ENCODE peak calls at places on chromosomes 3 and 15, in nine cellular contexts. One of them, this sample, is unnamed.

GRCh38 chr15:43828061-43828657 is 1.4 kb downstream of the WDR76 start:
- DNase-seq in EL: peak
- DNase-seq in SW 1271: no peak
- DNase-seq in aorta: no peak
- DNase-seq in C1 segment of cervical spinal cord: no peak
- DNase-seq in lung: no peak
- DNase-seq in nephron progenitor cell: no peak
- DNase-seq in activated T-helper 1 cell treated with anti-CD3 and anti-CD28 coated beads, Interleukin-2, amount 50 U/mL, for 16 hours: no peak
- DNase-seq in GM06990: peak
- DNase-seq in this sample: no peak

GRCh38 chr15:43517354-43518072 is at the start of gene MAP1A:
- DNase-seq in EL: peak
- DNase-seq in SW 1271: no peak
- DNase-seq in aorta: peak
- DNase-seq in C1 segment of cervical spinal cord: peak
- DNase-seq in lung: no peak
- DNase-seq in nephron progenitor cell: peak
- DNase-seq in activated T-helper 1 cell treated with anti-CD3 and anti-CD28 coated beads, Interleukin-2, amount 50 U/mL, for 16 hours: no peak
- DNase-seq in GM06990: no peak
- DNase-seq in this sample: no peak

GRCh38 chr3:42764115-42764514 is 8.9 kb downstream of the CCDC13 start:
- DNase-seq in EL: no peak
- DNase-seq in SW 1271: no peak
- DNase-seq in aorta: no peak
- DNase-seq in C1 segment of cervical spinal cord: no peak
- DNase-seq in lung: peak
- DNase-seq in nephron progenitor cell: no peak
- DNase-seq in activated T-helper 1 cell treated with anti-CD3 and anti-CD28 coated beads, Interleukin-2, amount 50 U/mL, for 16 hours: no peak
- DNase-seq in GM06990: no peak
- DNase-seq in this sample: no peak

GRCh38 chr15:65400760-65401606 is 21.8 kb downstream of the IGDCC4 start:
- DNase-seq in EL: peak
- DNase-seq in SW 1271: no peak
- DNase-seq in aorta: peak
- DNase-seq in C1 segment of cervical spinal cord: no peak
- DNase-seq in lung: no peak
- DNase-seq in nephron progenitor cell: peak
- DNase-seq in activated T-helper 1 cell treated with anti-CD3 and anti-CD28 coated beads, Interleukin-2, amount 50 U/mL, for 16 hours: peak
- DNase-seq in GM06990: no peak
- DNase-seq in this sample: no peak

GRCh38 chr15:59028387-59028955 is 41.0 kb downstream of the RNF111 start:
- DNase-seq in EL: no peak
- DNase-seq in SW 1271: no peak
- DNase-seq in aorta: no peak
- DNase-seq in C1 segment of cervical spinal cord: no peak
- DNase-seq in lung: no peak
- DNase-seq in nephron progenitor cell: no peak
- DNase-seq in activated T-helper 1 cell treated with anti-CD3 and anti-CD28 coated beads, Interleukin-2, amount 50 U/mL, for 16 hours: no peak
- DNase-seq in GM06990: no peak
- DNase-seq in this sample: no peak

GRCh38 chr3:160370987-160371857 is 27.8 kb downstream of the IFT80 start:
- DNase-seq in EL: no peak
- DNase-seq in SW 1271: no peak
- DNase-seq in aorta: no peak
- DNase-seq in C1 segment of cervical spinal cord: no peak
- DNase-seq in lung: peak
- DNase-seq in nephron progenitor cell: no peak
- DNase-seq in activated T-helper 1 cell treated with anti-CD3 and anti-CD28 coated beads, Interleukin-2, amount 50 U/mL, for 16 hours: no peak
- DNase-seq in GM06990: no peak
- DNase-seq in this sample: no peak

GRCh38 chr3:45992820-45993219 is 2.8 kb downstream of the FYCO1 start:
- DNase-seq in EL: peak
- DNase-seq in SW 1271: no peak
- DNase-seq in aorta: no peak
- DNase-seq in C1 segment of cervical spinal cord: no peak
- DNase-seq in lung: no peak
- DNase-seq in nephron progenitor cell: no peak
- DNase-seq in activated T-helper 1 cell treated with anti-CD3 and anti-CD28 coated beads, Interleukin-2, amount 50 U/mL, for 16 hours: no peak
- DNase-seq in GM06990: no peak
- DNase-seq in this sample: no peak

GRCh38 chr3:12476238-12476897 is 7.9 kb upstream of the TSEN2 start:
- DNase-seq in EL: peak
- DNase-seq in SW 1271: no peak
- DNase-seq in aorta: no peak
- DNase-seq in C1 segment of cervical spinal cord: no peak
- DNase-seq in lung: no peak
- DNase-seq in nephron progenitor cell: no peak
- DNase-seq in activated T-helper 1 cell treated with anti-CD3 and anti-CD28 coated beads, Interleukin-2, amount 50 U/mL, for 16 hours: no peak
- DNase-seq in GM06990: no peak
- DNase-seq in this sample: no peak

GRCh38 chr15:65819563-65819960 is 27.5 kb upstream of the DENND4A start:
- DNase-seq in EL: peak
- DNase-seq in SW 1271: no peak
- DNase-seq in aorta: no peak
- DNase-seq in C1 segment of cervical spinal cord: no peak
- DNase-seq in lung: no peak
- DNase-seq in nephron progenitor cell: no peak
- DNase-seq in activated T-helper 1 cell treated with anti-CD3 and anti-CD28 coated beads, Interleukin-2, amount 50 U/mL, for 16 hours: no peak
- DNase-seq in GM06990: no peak
- DNase-seq in this sample: no peak

GRCh38 chr15:68298882-68299381 is 21.4 kb downstream of the FEM1B start:
- DNase-seq in EL: peak
- DNase-seq in SW 1271: no peak
- DNase-seq in aorta: no peak
- DNase-seq in C1 segment of cervical spinal cord: no peak
- DNase-seq in lung: peak
- DNase-seq in nephron progenitor cell: no peak
- DNase-seq in activated T-helper 1 cell treated with anti-CD3 and anti-CD28 coated beads, Interleukin-2, amount 50 U/mL, for 16 hours: no peak
- DNase-seq in GM06990: peak
- DNase-seq in this sample: no peak

GRCh38 chr3:71893702-71894479 is 108.9 kb upstream of the PROK2 start:
- DNase-seq in EL: no peak
- DNase-seq in SW 1271: no peak
- DNase-seq in aorta: no peak
- DNase-seq in C1 segment of cervical spinal cord: no peak
- DNase-seq in lung: no peak
- DNase-seq in nephron progenitor cell: no peak
- DNase-seq in activated T-helper 1 cell treated with anti-CD3 and anti-CD28 coated beads, Interleukin-2, amount 50 U/mL, for 16 hours: no peak
- DNase-seq in GM06990: no peak
- DNase-seq in this sample: no peak

GRCh38 chr3:184429786-184430185 is 49.9 kb downstream of the CHRD start:
- DNase-seq in EL: no peak
- DNase-seq in SW 1271: no peak
- DNase-seq in aorta: no peak
- DNase-seq in C1 segment of cervical spinal cord: no peak
- DNase-seq in lung: no peak
- DNase-seq in nephron progenitor cell: no peak
- DNase-seq in activated T-helper 1 cell treated with anti-CD3 and anti-CD28 coated beads, Interleukin-2, amount 50 U/mL, for 16 hours: no peak
- DNase-seq in GM06990: no peak
- DNase-seq in this sample: no peak

GRCh38 chr3:12662593-12663310 is 1.2 kb downstream of the RAF1 start:
- DNase-seq in EL: peak
- DNase-seq in SW 1271: no peak
- DNase-seq in aorta: no peak
- DNase-seq in C1 segment of cervical spinal cord: peak
- DNase-seq in lung: no peak
- DNase-seq in nephron progenitor cell: peak
- DNase-seq in activated T-helper 1 cell treated with anti-CD3 and anti-CD28 coated beads, Interleukin-2, amount 50 U/mL, for 16 hours: peak
- DNase-seq in GM06990: no peak
- DNase-seq in this sample: no peak

GRCh38 chr3:56900801-56901200 is 99.1 kb upstream of the ARHGEF3 start:
- DNase-seq in EL: no peak
- DNase-seq in SW 1271: no peak
- DNase-seq in aorta: no peak
- DNase-seq in C1 segment of cervical spinal cord: no peak
- DNase-seq in lung: no peak
- DNase-seq in nephron progenitor cell: no peak
- DNase-seq in activated T-helper 1 cell treated with anti-CD3 and anti-CD28 coated beads, Interleukin-2, amount 50 U/mL, for 16 hours: no peak
- DNase-seq in GM06990: no peak
- DNase-seq in this sample: no peak

GRCh38 chr15:43505723-43506122 is 11.7 kb upstream of the MAP1A start:
- DNase-seq in EL: peak
- DNase-seq in SW 1271: no peak
- DNase-seq in aorta: no peak
- DNase-seq in C1 segment of cervical spinal cord: no peak
- DNase-seq in lung: no peak
- DNase-seq in nephron progenitor cell: no peak
- DNase-seq in activated T-helper 1 cell treated with anti-CD3 and anti-CD28 coated beads, Interleukin-2, amount 50 U/mL, for 16 hours: no peak
- DNase-seq in GM06990: no peak
- DNase-seq in this sample: no peak

GRCh38 chr3:4043867-4044575 is 244.8 kb downstream of the LRRN1 start:
- DNase-seq in EL: no peak
- DNase-seq in SW 1271: no peak
- DNase-seq in aorta: no peak
- DNase-seq in C1 segment of cervical spinal cord: no peak
- DNase-seq in lung: no peak
- DNase-seq in nephron progenitor cell: no peak
- DNase-seq in activated T-helper 1 cell treated with anti-CD3 and anti-CD28 coated beads, Interleukin-2, amount 50 U/mL, for 16 hours: no peak
- DNase-seq in GM06990: no peak
- DNase-seq in this sample: no peak

GRCh38 chr3:161251716-161252115 is 30.6 kb downstream of the NMD3 start:
- DNase-seq in EL: no peak
- DNase-seq in SW 1271: no peak
- DNase-seq in aorta: no peak
- DNase-seq in C1 segment of cervical spinal cord: no peak
- DNase-seq in lung: no peak
- DNase-seq in nephron progenitor cell: no peak
- DNase-seq in activated T-helper 1 cell treated with anti-CD3 and anti-CD28 coated beads, Interleukin-2, amount 50 U/mL, for 16 hours: no peak
- DNase-seq in GM06990: no peak
- DNase-seq in this sample: no peak

GRCh38 chr3:143337387-143337786 is 217.8 kb downstream of the CHST2 start:
- DNase-seq in EL: no peak
- DNase-seq in SW 1271: no peak
- DNase-seq in aorta: no peak
- DNase-seq in C1 segment of cervical spinal cord: no peak
- DNase-seq in lung: no peak
- DNase-seq in nephron progenitor cell: no peak
- DNase-seq in activated T-helper 1 cell treated with anti-CD3 and anti-CD28 coated beads, Interleukin-2, amount 50 U/mL, for 16 hours: no peak
- DNase-seq in GM06990: no peak
- DNase-seq in this sample: no peak

GRCh38 chr3:123278446-123278845 is 76.7 kb downstream of the SEC22A start:
- DNase-seq in EL: no peak
- DNase-seq in SW 1271: no peak
- DNase-seq in aorta: no peak
- DNase-seq in C1 segment of cervical spinal cord: no peak
- DNase-seq in lung: peak
- DNase-seq in nephron progenitor cell: no peak
- DNase-seq in activated T-helper 1 cell treated with anti-CD3 and anti-CD28 coated beads, Interleukin-2, amount 50 U/mL, for 16 hours: no peak
- DNase-seq in GM06990: no peak
- DNase-seq in this sample: no peak

GRCh38 chr3:193828477-193828876 is 235.5 kb downstream of the OPA1 start:
- DNase-seq in EL: no peak
- DNase-seq in SW 1271: no peak
- DNase-seq in aorta: no peak
- DNase-seq in C1 segment of cervical spinal cord: no peak
- DNase-seq in lung: no peak
- DNase-seq in nephron progenitor cell: no peak
- DNase-seq in activated T-helper 1 cell treated with anti-CD3 and anti-CD28 coated beads, Interleukin-2, amount 50 U/mL, for 16 hours: no peak
- DNase-seq in GM06990: no peak
- DNase-seq in this sample: no peak

GRCh38 chr3:78872195-78872594 is 895.6 kb downstream of the ROBO1 start:
- DNase-seq in EL: no peak
- DNase-seq in SW 1271: no peak
- DNase-seq in aorta: no peak
- DNase-seq in C1 segment of cervical spinal cord: no peak
- DNase-seq in lung: no peak
- DNase-seq in nephron progenitor cell: no peak
- DNase-seq in activated T-helper 1 cell treated with anti-CD3 and anti-CD28 coated beads, Interleukin-2, amount 50 U/mL, for 16 hours: no peak
- DNase-seq in GM06990: no peak
- DNase-seq in this sample: no peak

GRCh38 chr3:190562866-190563525 is 49.1 kb downstream of the IL1RAP start:
- DNase-seq in EL: no peak
- DNase-seq in SW 1271: no peak
- DNase-seq in aorta: no peak
- DNase-seq in C1 segment of cervical spinal cord: no peak
- DNase-seq in lung: no peak
- DNase-seq in nephron progenitor cell: no peak
- DNase-seq in activated T-helper 1 cell treated with anti-CD3 and anti-CD28 coated beads, Interleukin-2, amount 50 U/mL, for 16 hours: no peak
- DNase-seq in GM06990: no peak
- DNase-seq in this sample: no peak

GRCh38 chr15:99895956-99896311 is 162.7 kb upstream of the LYSMD4 start:
- DNase-seq in EL: no peak
- DNase-seq in SW 1271: no peak
- DNase-seq in aorta: no peak
- DNase-seq in C1 segment of cervical spinal cord: no peak
- DNase-seq in lung: no peak
- DNase-seq in nephron progenitor cell: no peak
- DNase-seq in activated T-helper 1 cell treated with anti-CD3 and anti-CD28 coated beads, Interleukin-2, amount 50 U/mL, for 16 hours: no peak
- DNase-seq in GM06990: no peak
- DNase-seq in this sample: no peak

GRCh38 chr3:112597945-112598344 is 36.1 kb downstream of the SLC35A5 start:
- DNase-seq in EL: no peak
- DNase-seq in SW 1271: no peak
- DNase-seq in aorta: no peak
- DNase-seq in C1 segment of cervical spinal cord: no peak
- DNase-seq in lung: no peak
- DNase-seq in nephron progenitor cell: no peak
- DNase-seq in activated T-helper 1 cell treated with anti-CD3 and anti-CD28 coated beads, Interleukin-2, amount 50 U/mL, for 16 hours: no peak
- DNase-seq in GM06990: no peak
- DNase-seq in this sample: no peak

GRCh38 chr3:139456391-139456790 is 19.9 kb downstream of the RBP2 start:
- DNase-seq in EL: no peak
- DNase-seq in SW 1271: no peak
- DNase-seq in aorta: no peak
- DNase-seq in C1 segment of cervical spinal cord: no peak
- DNase-seq in lung: no peak
- DNase-seq in nephron progenitor cell: no peak
- DNase-seq in activated T-helper 1 cell treated with anti-CD3 and anti-CD28 coated beads, Interleukin-2, amount 50 U/mL, for 16 hours: no peak
- DNase-seq in GM06990: no peak
- DNase-seq in this sample: no peak

GRCh38 chr3:195900426-195901355 is 7.7 kb downstream of the TNK2 start:
- DNase-seq in EL: peak
- DNase-seq in SW 1271: no peak
- DNase-seq in aorta: peak
- DNase-seq in C1 segment of cervical spinal cord: peak
- DNase-seq in lung: no peak
- DNase-seq in nephron progenitor cell: no peak
- DNase-seq in activated T-helper 1 cell treated with anti-CD3 and anti-CD28 coated beads, Interleukin-2, amount 50 U/mL, for 16 hours: no peak
- DNase-seq in GM06990: peak
- DNase-seq in this sample: no peak

GRCh38 chr15:75676688-75677475 is 29.2 kb downstream of the SNX33 start:
- DNase-seq in EL: no peak
- DNase-seq in SW 1271: no peak
- DNase-seq in aorta: no peak
- DNase-seq in C1 segment of cervical spinal cord: no peak
- DNase-seq in lung: no peak
- DNase-seq in nephron progenitor cell: no peak
- DNase-seq in activated T-helper 1 cell treated with anti-CD3 and anti-CD28 coated beads, Interleukin-2, amount 50 U/mL, for 16 hours: no peak
- DNase-seq in GM06990: no peak
- DNase-seq in this sample: no peak

GRCh38 chr15:42619641-42620371 is 44.4 kb downstream of the STARD9 start:
- DNase-seq in EL: no peak
- DNase-seq in SW 1271: no peak
- DNase-seq in aorta: no peak
- DNase-seq in C1 segment of cervical spinal cord: no peak
- DNase-seq in lung: no peak
- DNase-seq in nephron progenitor cell: no peak
- DNase-seq in activated T-helper 1 cell treated with anti-CD3 and anti-CD28 coated beads, Interleukin-2, amount 50 U/mL, for 16 hours: no peak
- DNase-seq in GM06990: no peak
- DNase-seq in this sample: no peak

GRCh38 chr3:144522461-144522860 is 550.8 kb downstream of the DIPK2A start:
- DNase-seq in EL: no peak
- DNase-seq in SW 1271: no peak
- DNase-seq in aorta: no peak
- DNase-seq in C1 segment of cervical spinal cord: no peak
- DNase-seq in lung: no peak
- DNase-seq in nephron progenitor cell: no peak
- DNase-seq in activated T-helper 1 cell treated with anti-CD3 and anti-CD28 coated beads, Interleukin-2, amount 50 U/mL, for 16 hours: no peak
- DNase-seq in GM06990: no peak
- DNase-seq in this sample: no peak

GRCh38 chr15:58839485-58839884 is 68.4 kb downstream of the MINDY2 start:
- DNase-seq in EL: peak
- DNase-seq in SW 1271: no peak
- DNase-seq in aorta: no peak
- DNase-seq in C1 segment of cervical spinal cord: no peak
- DNase-seq in lung: no peak
- DNase-seq in nephron progenitor cell: no peak
- DNase-seq in activated T-helper 1 cell treated with anti-CD3 and anti-CD28 coated beads, Interleukin-2, amount 50 U/mL, for 16 hours: no peak
- DNase-seq in GM06990: no peak
- DNase-seq in this sample: no peak

GRCh38 chr3:77052733-77053680 is 13.1 kb downstream of the ROBO2 start:
- DNase-seq in EL: no peak
- DNase-seq in SW 1271: no peak
- DNase-seq in aorta: no peak
- DNase-seq in C1 segment of cervical spinal cord: no peak
- DNase-seq in lung: no peak
- DNase-seq in nephron progenitor cell: no peak
- DNase-seq in activated T-helper 1 cell treated with anti-CD3 and anti-CD28 coated beads, Interleukin-2, amount 50 U/mL, for 16 hours: no peak
- DNase-seq in GM06990: no peak
- DNase-seq in this sample: no peak